ENCODE peak calls at places on chromosome 21, in nine cellular contexts. P is hepatocyte; V is CD8-positive, alpha-beta T cell; Q is WERI-Rb-1; C is esophagus muscularis mucosa; L is endothelial cell of umbilical vein; Z is fibroblast of lung; E is pancreas; S is CD4-positive, alpha-beta T cell. K is an unnamed sample.

GRCh38 chr21:45886610-45887026 is 95.0 kb upstream of the COL6A1 start:
- DNase-seq in Q (no peak), E (no peak), V (peak), P (no peak), Z (no peak), C (no peak), L (no peak), S (no peak), K (no peak)

GRCh38 chr21:39641827-39642450 is 29.2 kb downstream of the B3GALT5 start:
- DNase-seq in P (no peak), Q (no peak), V (no peak), S (no peak), Z (no peak), E (no peak), L (no peak), C (no peak), K (no peak)

GRCh38 chr21:37257526-37257966 is 9.6 kb downstream of the VPS26C start:
- DNase-seq in Q (peak), E (peak), Z (peak), P (no peak), V (no peak), S (no peak), C (peak), L (peak), K (peak)

GRCh38 chr21:28633803-28634572 is 358.7 kb downstream of the LTN1 start:
- DNase-seq in Q (no peak), S (no peak), E (no peak), Z (peak), P (no peak), C (no peak), L (peak), V (no peak), K (no peak)

GRCh38 chr21:45276620-45277019 is 11.1 kb downstream of the POFUT2 start:
- DNase-seq in Z (no peak), Q (no peak), L (no peak), E (no peak), V (no peak), C (no peak), P (no peak), S (no peak), K (no peak)

GRCh38 chr21:38520511-38520910 is 22.2 kb upstream of the ERG start:
- DNase-seq in V (no peak), E (no peak), C (no peak), L (no peak), Z (no peak), S (no peak), P (no peak), Q (no peak), K (no peak)

GRCh38 chr21:26159869-26160268 is 10.7 kb downstream of the APP start:
- DNase-seq in Z (peak), E (no peak), S (no peak), P (no peak), V (no peak), Q (no peak), L (no peak), C (no peak), K (no peak)

GRCh38 chr21:28719731-28720130 is 272.9 kb downstream of the LTN1 start:
- DNase-seq in E (no peak), L (peak), P (no peak), S (no peak), Z (no peak), V (no peak), C (no peak), Q (no peak), K (no peak)

GRCh38 chr21:38496224-38496623 is 2.1 kb downstream of the ERG start:
- DNase-seq in L (peak), Z (no peak), E (no peak), C (peak), Q (no peak), V (no peak), P (no peak), S (no peak), K (no peak)

GRCh38 chr21:31517664-31518402 is 141.7 kb upstream of the SOD1 start:
- DNase-seq in V (no peak), Q (no peak), C (no peak), E (no peak), S (no peak), Z (no peak), L (no peak), P (no peak), K (no peak)

GRCh38 chr21:14545906-14546480 is at the start of gene SAMSN1:
- DNase-seq in E (peak), Z (no peak), L (peak), S (peak), P (no peak), Q (no peak), V (peak), C (no peak), K (no peak)

GRCh38 chr21:34801519-34802132 is 132.8 kb downstream of the CLIC6 start:
- DNase-seq in S (no peak), P (peak), V (peak), C (no peak), Z (no peak), E (no peak), Q (no peak), L (peak), K (no peak)

GRCh38 chr21:21268061-21268471 is 269.9 kb downstream of the NCAM2 start:
- DNase-seq in V (no peak), P (no peak), Q (no peak), E (no peak), L (no peak), C (no peak), Z (peak), S (no peak), K (no peak)

GRCh38 chr21:45972716-45973474 is 8.7 kb upstream of the COL6A1 start:
- DNase-seq in Z (peak), P (peak), Q (peak), L (peak), V (no peak), S (no peak), C (no peak), E (no peak), K (no peak)

GRCh38 chr21:45319461-45320211 is 31.9 kb upstream of the POFUT2 start:
- DNase-seq in P (no peak), L (peak), E (peak), Z (peak), C (no peak), S (no peak), V (no peak), Q (peak), K (no peak)

GRCh38 chr21:10430007-10430406 is 91.4 kb upstream of the TPTE start:
- DNase-seq in V (no peak), P (no peak), L (no peak), Z (no peak), S (no peak), C (peak), Q (no peak), E (no peak), K (no peak)

GRCh38 chr21:45934570-45934969 is 47.0 kb upstream of the COL6A1 start:
- DNase-seq in C (no peak), E (no peak), Z (no peak), S (no peak), L (no peak), Q (no peak), V (no peak), P (no peak), K (no peak)

GRCh38 chr21:41610042-41610839 is 102.3 kb upstream of the TMPRSS2 start:
- DNase-seq in L (peak), Q (peak), E (peak), C (no peak), S (no peak), Z (peak), P (peak), V (no peak), K (peak)
- H3K27ac ChIP-seq in L (no peak), Q (no peak), E (no peak), C (no peak), S (no peak), Z (no peak), P (no peak), V (no peak), K (no peak)

DNA sequence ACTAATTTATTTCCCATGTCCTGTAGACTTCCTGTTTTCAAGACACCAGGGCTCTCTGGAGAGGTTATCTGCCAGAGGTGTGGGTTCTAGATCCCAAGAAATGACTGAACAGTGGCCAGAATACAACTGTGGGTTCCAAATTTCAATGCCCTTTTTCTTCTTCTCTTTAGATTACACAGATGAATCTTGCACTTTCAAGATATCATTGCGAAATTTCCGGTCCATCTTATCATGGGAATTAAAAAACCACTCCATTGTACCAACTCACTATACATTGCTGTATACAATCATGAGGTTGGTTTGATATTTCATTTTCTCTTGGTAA is 15.0 kb downstream of the IFNAR2 start:
- DNase-seq in E (no peak), P (no peak), C (no peak), S (no peak), Z (no peak), Q (no peak), V (no peak), L (no peak), K (no peak)
- H3K27ac ChIP-seq in E (no peak), P (no peak), C (no peak), S (no peak), Z (no peak), Q (no peak), V (no peak), L (no peak), K (no peak)

DNA sequence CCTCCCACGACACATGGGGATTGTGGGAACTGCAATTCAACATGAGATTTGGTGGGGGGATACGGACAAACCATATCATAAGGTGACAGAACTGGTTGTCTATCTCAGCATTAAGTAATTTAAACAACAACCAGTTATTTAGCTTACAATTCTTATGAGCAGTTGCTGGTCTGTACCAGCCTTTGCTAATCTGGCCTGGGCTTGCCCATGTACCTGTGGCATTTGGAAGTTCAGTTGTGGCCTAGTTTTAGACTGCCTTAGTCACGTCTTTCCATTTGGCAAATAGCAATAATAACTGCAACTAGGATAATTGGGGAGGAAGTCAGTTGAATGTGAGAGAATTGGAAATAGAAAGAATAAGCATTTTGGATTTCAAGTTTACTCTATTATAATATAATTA is 441.8 kb upstream of the CXADR start:
- DNase-seq in E (no peak), L (no peak), Q (no peak), V (no peak), Z (no peak), P (no peak), S (no peak), C (no peak), K (no peak)
- H3K27ac ChIP-seq in E (no peak), L (no peak), Q (no peak), V (no peak), Z (no peak), P (no peak), S (no peak), C (no peak), K (no peak)

GRCh38 chr21:44028287-44028659 is 16.2 kb downstream of the TRAPPC10 start:
- DNase-seq in Z (no peak), S (no peak), E (no peak), Q (no peak), P (no peak), V (no peak), C (no peak), L (no peak), K (no peak)

GRCh38 chr21:44027607-44028286 is 15.6 kb downstream of the TRAPPC10 start:
- DNase-seq in Z (no peak), E (no peak), L (no peak), Q (no peak), P (no peak), V (no peak), C (no peak), S (no peak), K (no peak)

GRCh38 chr21:44024257-44024656 is 12.1 kb downstream of the TRAPPC10 start:
- DNase-seq in V (no peak), E (no peak), C (no peak), L (no peak), Z (no peak), S (no peak), Q (no peak), P (no peak), K (no peak)

GRCh38 chr21:44021064-44021463 is 9.0 kb downstream of the TRAPPC10 start:
- DNase-seq in L (no peak), Q (no peak), S (no peak), Z (no peak), V (no peak), P (no peak), E (no peak), C (no peak), K (no peak)

DNA sequence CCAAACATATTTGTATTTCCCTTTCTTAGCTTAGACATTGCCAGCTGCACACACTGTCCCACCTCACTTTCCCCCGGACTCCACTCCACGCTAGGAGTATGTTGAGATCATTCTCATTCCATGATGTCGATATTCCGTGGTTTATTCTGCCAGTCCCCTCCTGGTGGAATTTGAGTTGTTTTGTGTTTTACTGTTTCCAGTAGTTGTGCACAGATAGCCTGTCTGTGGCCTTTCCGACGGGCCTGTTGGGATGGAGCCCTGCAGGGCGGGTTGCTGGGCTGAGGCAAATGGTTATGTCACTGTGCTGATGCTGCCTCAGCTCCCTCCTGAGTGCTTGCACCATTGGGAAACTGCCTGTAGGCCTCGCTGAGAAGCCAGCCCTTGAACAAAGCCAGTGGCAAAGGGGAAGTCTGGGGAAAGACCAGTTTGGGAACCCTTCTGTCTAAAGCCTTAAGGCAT is 12.8 kb downstream of the TRAPPC10 start:
- DNase-seq in Z (peak), V (no peak), S (no peak), C (no peak), E (no peak), L (peak), P (peak), Q (no peak), K (peak)
- H3K27ac ChIP-seq in Z (peak), V (no peak), S (no peak), C (peak), E (no peak), L (no peak), P (peak), Q (no peak), K (peak)

GRCh38 chr21:36132691-36133090 is 2.2 kb upstream of the CBR3 start:
- DNase-seq in V (no peak), E (no peak), C (no peak), Q (no peak), L (no peak), Z (no peak), S (no peak), P (no peak), K (no peak)

GRCh38 chr21:36141513-36141925 is 6.6 kb downstream of the CBR3 start:
- DNase-seq in L (peak), Q (peak), P (peak), V (peak), C (no peak), Z (peak), S (peak), E (peak), K (peak)

GRCh38 chr21:36134820-36135390 is at the start of gene CBR3:
- DNase-seq in L (peak), S (peak), Z (peak), Q (peak), C (no peak), V (peak), E (no peak), P (peak), K (peak)

DNA sequence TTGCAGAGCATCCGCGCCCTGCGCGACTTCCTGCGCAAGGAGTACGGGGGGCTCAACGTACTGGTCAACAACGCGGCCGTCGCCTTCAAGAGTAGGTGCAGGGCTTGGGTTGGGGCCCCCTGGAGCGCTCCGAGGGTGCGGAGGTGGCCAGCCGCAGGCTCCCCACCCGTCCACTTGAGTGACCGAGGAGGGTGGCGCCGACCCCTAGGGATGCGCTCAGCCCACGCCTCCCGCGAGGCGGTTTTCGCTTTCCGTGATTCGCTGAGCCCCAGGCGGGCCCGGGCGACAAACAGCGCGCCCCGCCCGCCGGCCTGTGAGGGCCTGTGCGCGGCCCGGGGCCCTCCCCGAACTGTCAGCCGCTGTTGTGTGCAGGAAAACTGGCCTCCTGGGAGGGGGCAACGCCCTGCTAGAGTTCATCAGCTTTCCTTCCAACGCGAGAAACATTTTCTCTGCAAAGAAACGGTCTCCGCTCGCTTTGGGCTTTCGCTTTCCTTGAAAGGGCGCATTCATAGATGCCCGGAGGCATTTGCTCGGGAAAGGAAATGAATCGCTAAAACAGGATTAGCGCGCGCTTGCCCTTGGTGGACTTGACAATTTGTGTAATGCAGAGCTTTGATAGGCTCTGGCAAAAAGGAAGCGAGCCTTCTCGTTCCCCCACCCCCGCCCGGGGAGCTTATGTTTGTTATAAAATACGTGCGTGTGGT is 664 bp downstream of the CBR3 start:
- DNase-seq in E (no peak), L (peak), P (peak), V (peak), Z (peak), Q (peak), C (peak), S (peak), K (no peak)
- H3K27ac ChIP-seq in E (peak), L (peak), P (peak), V (peak), Z (peak), Q (peak), C (peak), S (peak), K (peak)

DNA sequence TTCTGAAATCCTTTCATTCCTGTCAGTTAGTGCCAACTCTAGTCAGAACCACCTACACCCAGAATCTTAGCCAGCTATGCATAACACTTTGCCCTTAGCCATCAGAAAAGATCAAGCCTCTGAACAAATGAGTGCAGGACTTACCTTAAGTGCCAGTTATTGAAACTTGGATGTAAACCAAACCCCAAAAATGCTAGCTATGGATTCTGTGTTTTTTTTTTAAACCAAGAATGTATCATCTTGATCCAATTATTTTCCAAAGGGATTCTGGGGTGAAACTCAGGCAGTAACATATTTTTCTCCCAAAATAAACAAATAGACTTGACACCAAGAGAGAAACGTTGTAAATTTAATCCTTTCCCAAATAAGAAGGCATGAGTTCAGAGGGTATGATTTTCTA is 538.6 kb upstream of the ADAMTS5 start:
- DNase-seq in P (no peak), Q (no peak), V (no peak), S (no peak), L (no peak), E (no peak), C (no peak), Z (peak), K (no peak)
- H3K27ac ChIP-seq in P (no peak), Q (no peak), V (no peak), S (no peak), L (no peak), E (no peak), C (no peak), Z (no peak), K (no peak)

K was measured in caudate nucleus.